ENCODE peak calls at places on chromosomes 13 and 19, in six cellular contexts. One of them, this sample, is unnamed.

GRCh38 chr19:11414544-11414943 is 4.6 kb downstream of the RGL3 start:
- DNase-seq in Peyer's patch: no peak
- DNase-seq in choroid plexus epithelial cell: no peak
- DNase-seq in CD8-positive, alpha-beta T cell: no peak
- DNase-seq in foreskin fibroblast: no peak
- DNase-seq in kidney epithelial cell: no peak
- DNase-seq in this sample: no peak

GRCh38 chr13:59687028-59687427 is 476.7 kb downstream of the DIAPH3 start:
- DNase-seq in choroid plexus epithelial cell: no peak
- DNase-seq in CD8-positive, alpha-beta T cell: no peak
- DNase-seq in Peyer's patch: no peak
- DNase-seq in kidney epithelial cell: no peak
- DNase-seq in foreskin fibroblast: no peak
- DNase-seq in this sample: no peak

GRCh38 chr19:14059652-14060155 is 2.2 kb downstream of the PALM3 start:
- DNase-seq in kidney epithelial cell: no peak
- DNase-seq in foreskin fibroblast: no peak
- DNase-seq in Peyer's patch: no peak
- DNase-seq in CD8-positive, alpha-beta T cell: no peak
- DNase-seq in choroid plexus epithelial cell: no peak
- DNase-seq in this sample: no peak

GRCh38 chr13:26011996-26012688 is 39.7 kb downstream of the SHISA2 start:
- DNase-seq in foreskin fibroblast: no peak
- DNase-seq in Peyer's patch: peak
- DNase-seq in kidney epithelial cell: no peak
- DNase-seq in choroid plexus epithelial cell: peak
- DNase-seq in CD8-positive, alpha-beta T cell: peak
- DNase-seq in this sample: peak

GRCh38 chr13:46164661-46165060 is 17.3 kb downstream of the LCP1 start:
- DNase-seq in foreskin fibroblast: no peak
- DNase-seq in CD8-positive, alpha-beta T cell: no peak
- DNase-seq in choroid plexus epithelial cell: no peak
- DNase-seq in Peyer's patch: no peak
- DNase-seq in kidney epithelial cell: no peak
- DNase-seq in this sample: no peak

GRCh38 chr13:111384441-111385181 is 64.2 kb downstream of the TEX29 start:
- DNase-seq in foreskin fibroblast: no peak
- DNase-seq in CD8-positive, alpha-beta T cell: peak
- DNase-seq in Peyer's patch: peak
- DNase-seq in kidney epithelial cell: no peak
- DNase-seq in choroid plexus epithelial cell: no peak
- DNase-seq in this sample: no peak

GRCh38 chr19:54009440-54009839 is 18.0 kb downstream of the CACNG6 start:
- DNase-seq in kidney epithelial cell: no peak
- DNase-seq in choroid plexus epithelial cell: no peak
- DNase-seq in foreskin fibroblast: no peak
- DNase-seq in CD8-positive, alpha-beta T cell: no peak
- DNase-seq in Peyer's patch: no peak
- DNase-seq in this sample: no peak

GRCh38 chr13:113970810-113971470 is 2.9 kb downstream of the C13orf46 start:
- DNase-seq in Peyer's patch: peak
- DNase-seq in CD8-positive, alpha-beta T cell: no peak
- DNase-seq in kidney epithelial cell: no peak
- DNase-seq in foreskin fibroblast: no peak
- DNase-seq in choroid plexus epithelial cell: peak
- DNase-seq in this sample: no peak

GRCh38 chr19:58468216-58468839 is 1.4 kb downstream of the ZNF324 start:
- DNase-seq in CD8-positive, alpha-beta T cell: no peak
- DNase-seq in foreskin fibroblast: no peak
- DNase-seq in Peyer's patch: no peak
- DNase-seq in choroid plexus epithelial cell: peak
- DNase-seq in kidney epithelial cell: no peak
- DNase-seq in this sample: no peak

GRCh38 chr19:29092712-29093552 is 120.0 kb downstream of the UQCRFS1 start:
- DNase-seq in kidney epithelial cell: no peak
- DNase-seq in Peyer's patch: no peak
- DNase-seq in CD8-positive, alpha-beta T cell: no peak
- DNase-seq in choroid plexus epithelial cell: no peak
- DNase-seq in foreskin fibroblast: no peak
- DNase-seq in this sample: no peak

GRCh38 chr19:43759515-43759914 is 4.8 kb upstream of the SMG9 start:
- DNase-seq in foreskin fibroblast: peak
- DNase-seq in Peyer's patch: no peak
- DNase-seq in choroid plexus epithelial cell: peak
- DNase-seq in kidney epithelial cell: no peak
- DNase-seq in CD8-positive, alpha-beta T cell: no peak
- DNase-seq in this sample: no peak

GRCh38 chr19:44111910-44112463 is 1.2 kb upstream of the ZNF225 start:
- DNase-seq in Peyer's patch: no peak
- DNase-seq in CD8-positive, alpha-beta T cell: no peak
- DNase-seq in choroid plexus epithelial cell: peak
- DNase-seq in foreskin fibroblast: peak
- DNase-seq in kidney epithelial cell: peak
- DNase-seq in this sample: no peak

GRCh38 chr19:14073925-14074838 is 1.6 kb downstream of the MISP3 start:
- DNase-seq in choroid plexus epithelial cell: peak
- DNase-seq in CD8-positive, alpha-beta T cell: no peak
- DNase-seq in foreskin fibroblast: peak
- DNase-seq in Peyer's patch: peak
- DNase-seq in kidney epithelial cell: no peak
- DNase-seq in this sample: no peak

GRCh38 chr19:49999371-50000010 is 25.7 kb downstream of the VRK3 start:
- DNase-seq in CD8-positive, alpha-beta T cell: no peak
- DNase-seq in choroid plexus epithelial cell: no peak
- DNase-seq in kidney epithelial cell: no peak
- DNase-seq in foreskin fibroblast: no peak
- DNase-seq in Peyer's patch: no peak
- DNase-seq in this sample: no peak

GRCh38 chr19:36488816-36489138 is 584 bp downstream of the ZNF566 start:
- DNase-seq in Peyer's patch: peak
- DNase-seq in foreskin fibroblast: peak
- DNase-seq in kidney epithelial cell: no peak
- DNase-seq in choroid plexus epithelial cell: no peak
- DNase-seq in CD8-positive, alpha-beta T cell: no peak
- DNase-seq in this sample: peak

GRCh38 chr19:3784607-3785463 is 1.3 kb downstream of the MATK start:
- DNase-seq in kidney epithelial cell: no peak
- DNase-seq in Peyer's patch: no peak
- DNase-seq in CD8-positive, alpha-beta T cell: no peak
- DNase-seq in foreskin fibroblast: peak
- DNase-seq in choroid plexus epithelial cell: no peak
- DNase-seq in this sample: no peak

GRCh38 chr13:111645598-111646463 is 325.4 kb downstream of the TEX29 start:
- DNase-seq in choroid plexus epithelial cell: no peak
- DNase-seq in foreskin fibroblast: no peak
- DNase-seq in kidney epithelial cell: no peak
- DNase-seq in Peyer's patch: peak
- DNase-seq in CD8-positive, alpha-beta T cell: no peak
- DNase-seq in this sample: no peak

GRCh38 chr19:18029617-18030338 is 21.8 kb downstream of the ARRDC2 start:
- DNase-seq in Peyer's patch: peak
- DNase-seq in foreskin fibroblast: no peak
- DNase-seq in choroid plexus epithelial cell: no peak
- DNase-seq in kidney epithelial cell: no peak
- DNase-seq in CD8-positive, alpha-beta T cell: no peak
- DNase-seq in this sample: no peak

GRCh38 chr19:34480971-34481821 is at the start of gene WTIP:
- DNase-seq in kidney epithelial cell: no peak
- DNase-seq in choroid plexus epithelial cell: peak
- DNase-seq in foreskin fibroblast: peak
- DNase-seq in Peyer's patch: peak
- DNase-seq in CD8-positive, alpha-beta T cell: no peak
- DNase-seq in this sample: no peak

GRCh38 chr13:98293103-98293502 is 116.0 kb upstream of the RNF113B start:
- DNase-seq in choroid plexus epithelial cell: no peak
- DNase-seq in CD8-positive, alpha-beta T cell: no peak
- DNase-seq in kidney epithelial cell: no peak
- DNase-seq in Peyer's patch: no peak
- DNase-seq in foreskin fibroblast: no peak
- DNase-seq in this sample: no peak

GRCh38 chr13:31213681-31214289 is 14.0 kb downstream of the B3GLCT start:
- DNase-seq in choroid plexus epithelial cell: no peak
- DNase-seq in CD8-positive, alpha-beta T cell: no peak
- DNase-seq in foreskin fibroblast: no peak
- DNase-seq in Peyer's patch: no peak
- DNase-seq in kidney epithelial cell: no peak
- DNase-seq in this sample: no peak

GRCh38 chr19:16371540-16371986 is 46.9 kb downstream of the KLF2 start:
- DNase-seq in foreskin fibroblast: no peak
- DNase-seq in choroid plexus epithelial cell: no peak
- DNase-seq in Peyer's patch: peak
- DNase-seq in kidney epithelial cell: no peak
- DNase-seq in CD8-positive, alpha-beta T cell: peak
- DNase-seq in this sample: peak

DNA sequence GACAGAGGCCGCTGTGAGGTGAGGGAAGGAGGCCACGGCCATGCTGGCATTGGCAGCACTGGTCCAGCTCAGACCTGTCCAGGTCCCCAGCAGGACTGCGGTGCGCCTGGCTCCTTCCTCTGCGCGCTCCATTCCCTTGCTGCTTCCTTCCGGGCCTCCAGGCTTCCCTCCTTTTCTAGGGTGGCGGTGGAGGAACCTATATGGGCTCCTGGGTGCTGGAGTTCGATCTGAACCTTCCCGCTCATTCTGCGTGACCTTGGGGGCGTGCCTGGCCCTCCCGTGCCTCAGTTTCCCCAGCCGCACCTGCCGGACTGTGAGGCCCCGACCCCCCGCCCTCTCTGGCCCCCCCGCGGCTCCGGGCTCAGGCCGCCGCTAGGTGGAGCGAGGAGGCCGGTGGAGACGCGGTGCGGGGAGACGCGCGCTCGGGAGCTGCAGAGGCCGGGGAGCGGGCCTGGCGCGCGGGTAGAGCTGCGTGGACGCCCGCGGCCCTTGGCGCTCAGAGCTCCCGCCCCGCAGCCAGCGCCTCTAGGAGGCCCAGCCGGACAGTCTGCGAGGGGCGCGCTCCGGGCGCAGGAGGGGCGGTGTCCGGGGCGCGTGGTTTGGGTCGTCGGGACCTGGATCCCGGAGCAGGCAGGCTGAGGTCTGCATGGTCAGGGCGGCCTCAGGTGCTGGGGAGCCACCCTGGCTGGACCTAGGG is 29.9 kb downstream of the EFNA2 start:
- DNase-seq in CD8-positive, alpha-beta T cell: peak
- DNase-seq in choroid plexus epithelial cell: peak
- DNase-seq in foreskin fibroblast: peak
- DNase-seq in kidney epithelial cell: no peak
- DNase-seq in Peyer's patch: peak
- DNase-seq in this sample: peak
- TF ChIP-seq CTCF in CD8-positive, alpha-beta T cell: no peak
- TF ChIP-seq CTCF in choroid plexus epithelial cell: peak
- TF ChIP-seq CTCF in foreskin fibroblast: peak
- TF ChIP-seq CTCF in kidney epithelial cell: peak
- TF ChIP-seq CTCF in Peyer's patch: peak
- TF ChIP-seq CTCF in this sample: peak

GRCh38 chr13:74681891-74682290 is 547.7 kb upstream of the KLF12 start:
- DNase-seq in foreskin fibroblast: no peak
- DNase-seq in kidney epithelial cell: no peak
- DNase-seq in choroid plexus epithelial cell: no peak
- DNase-seq in CD8-positive, alpha-beta T cell: no peak
- DNase-seq in Peyer's patch: no peak
- DNase-seq in this sample: no peak

GRCh38 chr13:74678308-74678958 is 544.2 kb upstream of the KLF12 start:
- DNase-seq in kidney epithelial cell: no peak
- DNase-seq in choroid plexus epithelial cell: no peak
- DNase-seq in CD8-positive, alpha-beta T cell: no peak
- DNase-seq in foreskin fibroblast: peak
- DNase-seq in Peyer's patch: no peak
- DNase-seq in this sample: no peak

GRCh38 chr13:74687452-74688180 is 553.4 kb upstream of the KLF12 start:
- DNase-seq in choroid plexus epithelial cell: no peak
- DNase-seq in foreskin fibroblast: no peak
- DNase-seq in kidney epithelial cell: no peak
- DNase-seq in Peyer's patch: no peak
- DNase-seq in CD8-positive, alpha-beta T cell: no peak
- DNase-seq in this sample: no peak

DNA sequence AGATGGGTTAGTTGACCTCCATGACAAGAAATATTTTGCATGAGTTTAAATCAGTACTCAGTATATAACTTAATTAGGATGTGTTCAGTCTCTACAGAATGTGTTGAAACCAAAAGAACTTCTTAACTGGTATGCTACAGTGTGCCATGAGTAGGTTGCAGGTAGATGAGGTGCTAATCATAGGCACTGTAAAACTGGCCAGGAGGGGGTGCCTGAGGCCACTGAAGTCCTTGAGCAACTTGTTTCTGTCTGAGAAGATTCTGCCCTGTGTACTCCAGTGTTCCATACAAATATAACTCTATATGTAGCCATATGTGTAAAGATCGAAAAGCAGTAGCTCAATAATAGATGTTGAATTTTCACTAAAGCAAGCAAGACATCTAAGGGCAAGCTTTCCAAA is 549.2 kb upstream of the KLF12 start:
- DNase-seq in Peyer's patch: no peak
- DNase-seq in kidney epithelial cell: no peak
- DNase-seq in CD8-positive, alpha-beta T cell: no peak
- DNase-seq in foreskin fibroblast: no peak
- DNase-seq in choroid plexus epithelial cell: peak
- DNase-seq in this sample: no peak
- TF ChIP-seq CTCF in Peyer's patch: no peak
- TF ChIP-seq CTCF in kidney epithelial cell: peak
- TF ChIP-seq CTCF in CD8-positive, alpha-beta T cell: no peak
- TF ChIP-seq CTCF in foreskin fibroblast: peak
- TF ChIP-seq CTCF in choroid plexus epithelial cell: peak
- TF ChIP-seq CTCF in this sample: no peak

GRCh38 chr19:45753548-45753947 is 15.5 kb downstream of the SIX5 start:
- DNase-seq in Peyer's patch: no peak
- DNase-seq in kidney epithelial cell: no peak
- DNase-seq in foreskin fibroblast: no peak
- DNase-seq in choroid plexus epithelial cell: no peak
- DNase-seq in CD8-positive, alpha-beta T cell: no peak
- DNase-seq in this sample: no peak
- TF ChIP-seq CTCF in Peyer's patch: no peak
- TF ChIP-seq CTCF in kidney epithelial cell: no peak
- TF ChIP-seq CTCF in foreskin fibroblast: peak
- TF ChIP-seq CTCF in choroid plexus epithelial cell: peak
- TF ChIP-seq CTCF in CD8-positive, alpha-beta T cell: no peak
- TF ChIP-seq CTCF in this sample: peak

DNA sequence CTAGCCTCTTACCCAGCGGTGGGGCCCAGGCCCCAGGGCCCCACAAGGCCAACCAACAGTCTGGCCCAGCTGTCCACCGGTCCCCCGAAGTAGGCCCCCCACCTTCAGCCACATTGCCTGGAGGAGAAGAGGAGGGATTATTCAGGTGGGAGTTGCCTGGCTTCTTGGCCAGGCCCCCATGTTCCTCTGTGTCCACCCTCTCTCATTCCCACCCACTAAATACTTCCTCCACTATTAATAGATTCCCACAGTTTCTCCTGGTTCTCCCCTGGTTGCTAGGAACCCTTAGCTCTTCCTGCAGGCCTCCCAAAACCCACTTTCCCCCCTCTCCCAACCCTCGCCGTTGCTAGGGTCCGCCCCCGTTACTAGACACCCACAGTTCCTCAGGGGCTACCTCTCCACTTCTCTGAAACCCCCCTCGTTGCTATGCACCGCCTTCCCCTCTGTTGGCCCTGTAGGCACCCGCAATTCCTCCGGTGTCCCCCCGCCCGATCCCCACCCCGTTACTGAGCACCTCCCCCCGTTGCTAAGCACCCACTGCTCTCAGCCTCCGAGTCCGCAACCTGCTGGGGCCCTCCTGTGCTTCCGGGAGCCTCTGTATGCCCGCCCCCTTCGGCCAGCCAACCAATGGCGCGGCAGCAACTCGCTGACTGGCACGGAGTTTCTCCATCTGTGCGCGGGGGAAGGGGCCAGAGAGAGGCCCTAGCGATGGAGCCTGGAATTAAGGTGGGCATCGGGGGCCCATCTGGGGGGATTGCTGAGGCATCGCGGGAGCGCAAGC is 2.0 kb downstream of the COQ8B start:
- DNase-seq in foreskin fibroblast: peak
- DNase-seq in CD8-positive, alpha-beta T cell: peak
- DNase-seq in Peyer's patch: peak
- DNase-seq in choroid plexus epithelial cell: peak
- DNase-seq in kidney epithelial cell: no peak
- DNase-seq in this sample: peak
- TF ChIP-seq CTCF in foreskin fibroblast: no peak
- TF ChIP-seq CTCF in CD8-positive, alpha-beta T cell: no peak
- TF ChIP-seq CTCF in Peyer's patch: no peak
- TF ChIP-seq CTCF in choroid plexus epithelial cell: no peak
- TF ChIP-seq CTCF in kidney epithelial cell: no peak
- TF ChIP-seq CTCF in this sample: peak

This sample was measured in GM10248.